ENCODE peak calls at places on chromosomes 1 and 21, in eight cellular contexts. A is GM12891; F is sciatic nerve; N is activated naive CD4-positive, alpha-beta T cell; M is AG20443; T is germinal center; W is stimulated activated CD4-positive, alpha-beta T cell treated with anti-CD3 and anti-CD28 coated beads, Interleukin-1b, Interleukin-23, amount 100 ng/mL, for 4 hours; Q is astrocyte of the spinal cord. K is an unnamed sample.

GRCh38 chr1:57770772-57771171 is 346.9 kb upstream of the DAB1 start:
- DNase-seq in N (no peak), A (no peak), F (no peak), W (no peak), M (no peak), T (no peak), Q (no peak), K (no peak)

GRCh38 chr1:243732627-243733026 is 117.4 kb downstream of the AKT3 start:
- DNase-seq in W (no peak), Q (no peak), N (no peak), T (no peak), F (no peak), A (no peak), M (no peak), K (no peak)

GRCh38 chr1:205375816-205376545 is 19.3 kb upstream of the KLHDC8A start:
- DNase-seq in Q (peak; percentile 55), M (peak; percentile 85), A (no peak), W (no peak), N (no peak), T (no peak), F (no peak), K (no peak)

GRCh38 chr1:54517536-54517935 is 30.5 kb upstream of the ACOT11 start:
- DNase-seq in F (no peak), W (no peak), Q (no peak), T (no peak), N (no peak), M (no peak), A (no peak), K (no peak)

GRCh38 chr1:70553192-70553956 is 142.3 kb downstream of the CTH start:
- DNase-seq in W (no peak), N (no peak), Q (no peak), M (no peak), T (no peak), A (no peak), F (no peak), K (no peak)

GRCh38 chr21:45294509-45295291 is 7.0 kb upstream of the POFUT2 start:
- DNase-seq in W (no peak), F (peak; percentile 88), A (no peak), T (no peak), Q (peak; percentile 100), M (no peak), N (no peak), K (peak; percentile 90)

GRCh38 chr1:14366361-14367018 is 232.0 kb upstream of the KAZN start:
- DNase-seq in M (peak; percentile 59), A (no peak), T (no peak), Q (peak; percentile 35), F (no peak), W (no peak), N (no peak), K (no peak)

GRCh38 chr21:41836166-41837015 is 42.8 kb downstream of the PRDM15 start:
- DNase-seq in T (peak; percentile 34), M (no peak), N (no peak), Q (no peak), F (peak; percentile 51), A (no peak), W (no peak), K (no peak)

GRCh38 chr1:88803444-88803843 is 87.9 kb downstream of the GTF2B start:
- DNase-seq in Q (no peak), W (no peak), T (no peak), M (no peak), F (no peak), N (no peak), A (no peak), K (no peak)

K was measured in aorta.